ENCODE peak calls at places on chromosomes 2 and 18, in six cellular contexts. E is brain microvascular endothelial cell, M is choroid plexus epithelial cell, P is left ventricle myocardium inferior, G is pancreas, C is mammary epithelial cell. J is an unnamed sample.

GRCh38 chr2:213007290-213007838 is 144.0 kb downstream of the IKZF2 start:
- DNase-seq in E (no peak), M (peak; percentile 62), P (no peak), G (no peak), C (no peak), J (no peak)

GRCh38 chr2:62099050-62099449 is 96.9 kb upstream of the B3GNT2 start:
- DNase-seq in E (no peak), M (no peak), P (no peak), G (no peak), C (no peak), J (no peak)

GRCh38 chr2:101832114-101832513 is 134.6 kb downstream of the MAP4K4 start:
- DNase-seq in E (no peak), M (peak; percentile 32), P (no peak), G (no peak), C (no peak), J (no peak)

GRCh38 chr18:75247601-75248421 is 37.2 kb downstream of the TSHZ1 start:
- DNase-seq in E (peak; percentile 63), M (peak; percentile 76), P (no peak), G (no peak), C (peak; percentile 54), J (peak; percentile 67)

GRCh38 chr2:118029025-118029424 is 15.2 kb upstream of the CCDC93 start:
- DNase-seq in E (no peak), M (no peak), P (no peak), G (no peak), C (no peak), J (no peak)

GRCh38 chr2:61291851-61292575 is 130.0 kb downstream of the C2orf74 start:
- DNase-seq in E (no peak), M (peak; percentile 36), P (no peak), G (no peak), C (no peak), J (no peak)

GRCh38 chr18:13566941-13567762 is 159.2 kb downstream of the FAM210A start:
- DNase-seq in E (no peak), M (no peak), P (peak; percentile 39), G (no peak), C (peak; percentile 5), J (no peak)

GRCh38 chr2:18719978-18720775 is 130.8 kb upstream of the NT5C1B start:
- DNase-seq in E (peak; percentile 83), M (peak; percentile 67), P (no peak), G (no peak), C (peak; percentile 70), J (peak; percentile 74)

GRCh38 chr18:59990121-59990818 is 90.5 kb downstream of the PMAIP1 start:
- DNase-seq in E (no peak), M (no peak), P (no peak), G (no peak), C (no peak), J (no peak)

GRCh38 chr18:76056467-76057194 is 438.4 kb downstream of the ZNF516 start:
- DNase-seq in E (no peak), M (no peak), P (peak; percentile 45), G (no peak), C (no peak), J (no peak)

GRCh38 chr18:56641714-56642331 is 3.4 kb upstream of the TXNL1 start:
- DNase-seq in E (peak; percentile 36), M (peak; percentile 68), P (no peak), G (no peak), C (peak; percentile 71), J (peak; percentile 73)

GRCh38 chr18:49500136-49500921 is 13.3 kb upstream of the C18orf32 start:
- DNase-seq in E (no peak), M (no peak), P (no peak), G (no peak), C (no peak), J (no peak)

GRCh38 chr2:74374509-74375205 is 5.5 kb downstream of the DCTN1 start:
- DNase-seq in E (peak; percentile 63), M (peak; percentile 73), P (peak; percentile 78), G (no peak), C (no peak), J (peak; percentile 73)

GRCh38 chr2:200298015-200298414 is 8.5 kb upstream of the SPATS2L start:
- DNase-seq in E (no peak), M (peak; percentile 88), P (no peak), G (no peak), C (no peak), J (no peak)

GRCh38 chr2:239386872-239387445 is 13.9 kb downstream of the HDAC4 start:
- DNase-seq in E (no peak), M (no peak), P (no peak), G (peak; percentile 43), C (no peak), J (no peak)

GRCh38 chr18:48152549-48152948 is 222.1 kb upstream of the SMAD2 start:
- DNase-seq in E (no peak), M (no peak), P (no peak), G (no peak), C (peak; percentile 81), J (peak; percentile 65)

GRCh38 chr2:86764661-86765307 is 25.9 kb downstream of the CD8A start:
- DNase-seq in E (peak; percentile 48), M (peak; percentile 75), P (no peak), G (no peak), C (peak; percentile 35), J (peak; percentile 65)

GRCh38 chr2:222054813-222055212 is 244.0 kb downstream of the PAX3 start:
- DNase-seq in E (no peak), M (no peak), P (no peak), G (no peak), C (no peak), J (no peak)

GRCh38 chr2:226885769-226886435 is 50.0 kb downstream of the RHBDD1 start:
- DNase-seq in E (no peak), M (no peak), P (no peak), G (no peak), C (no peak), J (no peak)

GRCh38 chr18:59458575-59458974 is 99.5 kb upstream of the LMAN1 start:
- DNase-seq in E (no peak), M (no peak), P (no peak), G (no peak), C (no peak), J (no peak)

GRCh38 chr2:145158051-145158586 is 638.2 kb upstream of the ZEB2 start:
- DNase-seq in E (peak; percentile 84), M (peak; percentile 99), P (peak; percentile 64), G (peak; percentile 42), C (peak; percentile 60), J (peak; percentile 98)

GRCh38 chr2:190860985-190861721 is 19.5 kb upstream of the GLS start:
- DNase-seq in E (peak; percentile 67), M (peak; percentile 92), P (no peak), G (no peak), C (peak; percentile 48), J (peak; percentile 44)

GRCh38 chr18:77716282-77716681 is 466.6 kb downstream of the GALR1 start:
- DNase-seq in E (no peak), M (no peak), P (no peak), G (no peak), C (no peak), J (no peak)

DNA sequence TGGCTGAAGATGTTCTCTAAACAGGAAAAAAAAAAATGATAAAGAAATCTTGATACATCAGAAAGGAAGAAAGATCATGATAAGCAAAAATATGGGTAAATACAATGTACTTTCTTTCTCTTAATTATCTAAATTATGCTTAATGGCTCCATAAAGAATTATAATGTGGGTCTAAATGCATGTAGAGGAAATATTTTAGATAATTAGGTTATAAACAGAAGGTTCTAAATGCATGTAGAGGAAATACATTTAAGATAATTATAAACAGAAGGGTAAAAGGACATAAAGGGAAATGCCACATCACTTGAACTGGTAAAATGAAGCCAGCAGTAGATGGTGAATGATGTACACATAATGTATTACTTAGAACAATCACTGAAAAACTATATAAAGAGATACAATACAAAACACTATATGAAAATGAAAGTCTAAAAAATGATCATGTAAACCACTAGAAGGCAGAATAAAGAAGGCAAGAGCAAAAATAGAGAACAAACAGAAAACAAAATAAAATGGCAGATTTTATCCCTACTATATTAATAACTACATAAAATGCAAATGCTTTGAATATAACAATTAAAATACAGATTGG is 308.4 kb upstream of the CDH2 start:
- DNase-seq in E (no peak), M (no peak), P (no peak), G (no peak), C (no peak), J (no peak)
- TF ChIP-seq CTCF in E (no peak), M (no peak), P (no peak), G (no peak), C (no peak), J (no peak)

GRCh38 chr2:15560404-15560987 is 638 bp downstream of the NBAS start:
- DNase-seq in E (peak; percentile 50), M (peak; percentile 48), P (no peak), G (peak; percentile 58), C (peak; percentile 37), J (peak; percentile 30)

GRCh38 chr2:15563227-15564100 is 2.3 kb upstream of the NBAS start:
- DNase-seq in E (no peak), M (no peak), P (no peak), G (no peak), C (peak; percentile 38), J (no peak)

GRCh38 chr2:15560988-15561573 is at the start of gene NBAS:
- DNase-seq in E (peak; percentile 92), M (peak; percentile 89), P (peak; percentile 84), G (peak; percentile 87), C (peak; percentile 81), J (peak; percentile 90)

GRCh38 chr2:15561574-15562344 is 625 bp upstream of the NBAS start:
- DNase-seq in E (peak; percentile 60), M (peak; percentile 52), P (no peak), G (no peak), C (peak; percentile 46), J (peak; percentile 71)

GRCh38 chr2:15562354-15563031 is 1.4 kb upstream of the NBAS start:
- DNase-seq in E (no peak), M (no peak), P (no peak), G (no peak), C (no peak), J (no peak)
- H3K4me3 ChIP-seq in E (no peak overlapping the region), M (no peak overlapping the region), P (peak overlapping the region; percentile 85), G (peak overlapping the region; percentile 82), C (no peak overlapping the region), J (no peak overlapping the region)

GRCh38 chr2:152861349-152861942 is 143.0 kb downstream of the ARL6IP6 start:
- DNase-seq in E (peak; percentile 31), M (peak; percentile 27), P (no peak), G (no peak), C (peak; percentile 14), J (peak; percentile 38)
- TF ChIP-seq CTCF in E (peak; percentile 76), M (peak; percentile 69), P (peak; percentile 60), G (peak; percentile 43), C (peak; percentile 77), J (peak; percentile 79)

GRCh38 chr2:174053285-174053684 is 88.1 kb upstream of the SP3 start:
- DNase-seq in E (no peak), M (no peak), P (no peak), G (no peak), C (no peak), J (no peak)
- H3K4me3 ChIP-seq in E (no peak overlapping the region), M (no peak overlapping the region), P (peak overlapping the region; percentile 32), G (no peak overlapping the region), C (no peak overlapping the region), J (no peak overlapping the region)

J was measured in fibroblast of pulmonary artery.